ENCODE peak calls at places on chromosomes 12 and 14, in four cellular contexts. L, R, F and T are unnamed samples.

GRCh38 chr14:100586153-100586519 is 1.1 kb downstream of the BEGAIN start:
- DNase-seq in R (no peak), L (no peak), F (no peak), T (no peak)

GRCh38 chr14:77590845-77591506 is 25.5 kb downstream of the SPTLC2 start:
- DNase-seq in L (no peak), F (no peak), R (no peak), T (no peak)

GRCh38 chr14:71166434-71166833 is 259.2 kb downstream of the PCNX1 start:
- DNase-seq in R (peak), F (peak), L (peak), T (no peak)

GRCh38 chr12:128381961-128382360 is 115.0 kb downstream of the TMEM132C start:
- DNase-seq in F (no peak), R (no peak), L (peak), T (no peak)

GRCh38 chr14:103748539-103748867 is 32.9 kb downstream of the ZFYVE21 start:
- DNase-seq in L (no peak), F (no peak), R (no peak), T (no peak)

GRCh38 chr12:25552681-25553080 is 402 bp downstream of the LMNTD1 start:
- DNase-seq in R (no peak), F (no peak), L (no peak), T (peak)

GRCh38 chr12:109729837-109730200 is 16.2 kb downstream of the FAM222A start:
- DNase-seq in R (no peak), F (no peak), L (no peak), T (no peak)

GRCh38 chr12:123571343-123571813 is 13.0 kb upstream of the TMED2 start:
- DNase-seq in R (peak), L (peak), F (peak), T (no peak)

GRCh38 chr12:100758083-100758482 is 36.5 kb upstream of the ANO4 start:
- DNase-seq in R (no peak), L (no peak), F (no peak), T (no peak)

GRCh38 chr14:21097616-21098133 is 780 bp downstream of the ZNF219 start:
- DNase-seq in L (peak), F (no peak), R (no peak), T (no peak)

GRCh38 chr12:95216704-95217376 is 427 bp downstream of the FGD6 start:
- DNase-seq in L (no peak), R (peak), F (no peak), T (no peak)

GRCh38 chr14:99136401-99136800 is 135.6 kb downstream of the BCL11B start:
- DNase-seq in R (no peak), L (no peak), F (no peak), T (no peak)

GRCh38 chr12:121218588-121219352 is 8.8 kb downstream of the P2RX4 start:
- DNase-seq in F (no peak), R (no peak), L (no peak), T (no peak)